ENCODE peak calls at places on chromosomes 5 and 9, in five cellular contexts. X is vagina, J is transverse colon, H is IMR-90, B is thyroid gland. Q is an unnamed sample. For H3K4me1, the result is how much of the 10 kb centered on the place peaks cover.

GRCh38 chr9:10208691-10209069 is 404.1 kb downstream of the PTPRD start:
- DNase-seq in X (no peak), J (no peak), H (no peak), B (no peak), Q (no peak)

GRCh38 chr5:142012186-142012785 is 541 bp downstream of the GNPDA1 start:
- DNase-seq in X (no peak), J (peak), H (no peak), B (peak), Q (peak)

GRCh38 chr5:68479524-68479923 is 264.0 kb downstream of the PIK3R1 start:
- DNase-seq in X (no peak), J (no peak), H (peak), B (no peak), Q (no peak)

GRCh38 chr5:50415912-50416311 is 25.2 kb downstream of the EMB start:
- DNase-seq in X (no peak), J (no peak), H (no peak), B (no peak), Q (no peak)

GRCh38 chr5:122091942-122092600 is 14.0 kb upstream of the LOX start:
- DNase-seq in X (no peak), J (no peak), H (peak), B (no peak), Q (no peak)

GRCh38 chr5:74201334-74202081 is 439.0 kb downstream of the ENC1 start:
- DNase-seq in X (no peak), J (no peak), H (peak), B (peak), Q (peak)

GRCh38 chr5:6159864-6160199 is 218.5 kb downstream of the MED10 start:
- DNase-seq in X (no peak), J (no peak), H (no peak), B (no peak), Q (no peak)

GRCh38 chr9:125601986-125602385 is 105.0 kb downstream of the MAPKAP1 start:
- DNase-seq in X (no peak), J (no peak), H (no peak), B (no peak), Q (no peak)

GRCh38 chr5:96924016-96924443 is 11.8 kb upstream of the LNPEP start:
- DNase-seq in X (no peak), J (no peak), H (no peak), B (no peak), Q (no peak)

GRCh38 chr9:136533775-136534157 is 12.1 kb downstream of the NOTCH1 start:
- DNase-seq in X (no peak), J (peak), H (no peak), B (no peak), Q (no peak)

GRCh38 chr5:17000296-17000939 is 64.3 kb upstream of the MYO10 start:
- DNase-seq in X (no peak), J (no peak), H (peak), B (no peak), Q (no peak)

GRCh38 chr5:159850192-159850573 is 66.1 kb upstream of the ADRA1B start:
- DNase-seq in X (peak), J (peak), H (peak), B (peak), Q (peak)

GRCh38 chr5:135887447-135887864 is 8.2 kb downstream of the IL9 start:
- DNase-seq in X (no peak), J (peak), H (peak), B (peak), Q (peak)

GRCh38 chr5:143887901-143888648 is 76.1 kb downstream of the HMHB1 start:
- DNase-seq in X (no peak), J (no peak), H (peak), B (no peak), Q (no peak)

GRCh38 chr5:180140627-180141006 is 68.4 kb downstream of the RASGEF1C start:
- DNase-seq in X (no peak), J (no peak), H (no peak), B (no peak), Q (no peak)

GRCh38 chr9:127283917-127284316 is 19.3 kb downstream of the GARNL3 start:
- DNase-seq in X (no peak), J (peak), H (peak), B (peak), Q (peak)

GRCh38 chr9:94286056-94286455 is 27.0 kb downstream of the ZNF169 start:
- DNase-seq in X (no peak), J (no peak), H (no peak), B (no peak), Q (no peak)

GRCh38 chr9:36499156-36499886 is 73.4 kb upstream of the MELK start:
- DNase-seq in X (no peak), J (no peak), H (no peak), B (no peak), Q (no peak)

GRCh38 chr5:72172832-72173231 is 65.6 kb downstream of the MAP1B start:
- DNase-seq in X (no peak), J (no peak), H (no peak), B (no peak), Q (no peak)

GRCh38 chr5:44663991-44664710 is 144.6 kb upstream of the MRPS30 start:
- DNase-seq in X (no peak), J (no peak), H (no peak), B (no peak), Q (no peak)

GRCh38 chr5:151077419-151077818 is 3.4 kb downstream of the TNIP1 start:
- DNase-seq in X (no peak), J (no peak), H (no peak), B (no peak), Q (no peak)

GRCh38 chr9:108316633-108317032 is 539.2 kb downstream of the ACTL7B start:
- DNase-seq in X (no peak), J (no peak), H (no peak), B (no peak), Q (no peak)

GRCh38 chr5:31741496-31741895 is 102.6 kb downstream of the PDZD2 start:
- DNase-seq in X (no peak), J (no peak), H (no peak), B (peak), Q (peak)

GRCh38 chr5:8756498-8757084 is 789.3 kb downstream of the SEMA5A start:
- DNase-seq in X (no peak), J (peak), H (peak), B (peak), Q (no peak)

GRCh38 chr5:94745786-94746730 is 127.6 kb downstream of the SLF1 start:
- DNase-seq in X (no peak), J (no peak), H (peak), B (no peak), Q (no peak)

GRCh38 chr5:76801159-76801802 is 17.5 kb upstream of the F2RL1 start:
- DNase-seq in X (no peak), J (no peak), H (peak), B (no peak), Q (no peak)

GRCh38 chr5:73373814-73374510 is 74.6 kb downstream of the FOXD1 start:
- DNase-seq in X (no peak), J (no peak), H (no peak), B (no peak), Q (no peak)

GRCh38 chr5:141476132-141476909 is 555 bp downstream of the PCDHGC3 start:
- DNase-seq in X (no peak), J (peak), H (peak), B (peak), Q (peak)

GRCh38 chr9:5773324-5773999 is 59.5 kb downstream of the ERMP1 start:
- DNase-seq in X (no peak), J (no peak), H (no peak), B (no peak), Q (no peak)

DNA sequence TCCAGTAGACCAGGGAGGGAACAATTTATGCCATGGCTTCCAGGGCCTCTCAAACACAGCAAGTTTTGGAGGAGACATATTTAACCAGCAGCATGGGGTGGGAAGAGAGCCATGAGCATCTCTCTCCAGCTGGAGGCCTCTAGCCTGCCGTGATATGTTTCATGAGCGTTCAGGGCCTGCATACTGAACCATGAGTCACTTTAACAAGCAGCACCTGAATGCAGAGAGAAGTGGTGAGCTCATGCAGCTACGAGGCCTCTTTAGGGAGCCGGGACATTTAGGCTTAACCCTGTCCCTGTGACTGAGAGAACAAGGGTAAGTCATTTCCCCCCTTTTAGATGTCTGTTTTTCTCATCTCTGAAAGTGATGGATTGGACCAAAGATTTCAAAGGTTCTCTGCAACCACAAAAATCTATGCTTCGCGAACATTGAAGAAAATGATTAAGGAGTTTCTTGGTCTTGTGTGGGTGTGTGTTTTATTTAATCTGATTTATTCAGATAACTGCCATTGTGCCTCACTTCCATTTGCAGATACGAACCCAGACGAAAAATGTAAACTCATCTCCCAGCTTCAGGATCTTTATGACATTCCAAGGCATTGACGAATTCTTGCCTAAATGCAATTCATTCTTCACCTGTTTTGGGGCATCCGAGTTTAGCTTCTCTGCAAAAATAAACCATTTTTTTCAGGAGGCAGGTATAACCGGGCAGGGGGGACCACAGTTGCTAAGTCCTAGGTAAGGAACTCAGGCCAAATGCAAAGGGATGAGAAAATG is 157.0 kb downstream of the GABBR2 start:
- DNase-seq in X (peak), J (no peak), H (peak), B (no peak), Q (no peak)
- H3K4me3 ChIP-seq in X (no peak), J (no peak), H (no peak), B (no peak), Q (no peak)

DNA sequence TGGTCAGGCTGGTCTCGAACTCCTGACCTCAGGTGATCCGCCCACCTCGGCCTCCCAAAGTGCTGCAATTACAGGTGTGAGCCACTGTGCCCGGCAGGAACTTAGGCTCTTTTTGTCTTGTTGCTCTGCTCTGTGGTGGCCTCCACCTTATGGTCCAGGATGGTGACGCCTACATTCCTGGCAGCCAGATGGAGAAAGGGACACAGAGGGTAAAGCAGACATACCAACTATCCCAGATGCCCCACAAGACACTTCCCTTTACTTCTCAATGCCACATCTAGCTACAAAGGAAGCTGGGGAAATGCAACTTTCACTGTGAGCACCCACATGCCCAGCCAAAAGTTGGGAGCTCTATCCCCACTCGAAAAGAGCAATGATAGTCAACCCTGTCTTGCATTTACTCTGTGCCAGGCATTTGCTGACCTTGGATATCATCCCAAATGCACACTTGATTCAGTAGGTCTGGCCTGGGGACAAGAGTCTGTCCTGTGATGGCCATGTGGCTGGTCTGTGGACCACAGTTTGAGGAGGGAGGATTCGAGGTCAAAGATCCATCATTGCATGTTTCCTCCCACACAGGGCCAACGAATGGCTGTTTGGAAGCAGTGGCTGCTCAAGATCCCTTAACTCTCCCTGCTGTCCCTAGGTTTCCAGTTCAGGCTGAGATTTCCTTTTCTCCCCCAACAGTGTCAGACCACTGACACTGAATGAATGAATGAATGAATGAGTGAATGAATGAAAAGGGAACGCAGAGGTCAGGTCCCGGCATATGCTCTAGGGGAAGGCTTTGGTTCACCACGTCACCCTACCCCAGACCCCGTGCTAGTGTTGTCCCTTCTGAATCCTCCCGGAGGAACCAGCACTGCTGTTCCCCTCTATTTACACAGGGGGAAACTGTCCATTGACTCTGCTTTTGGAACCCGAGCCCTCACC is 1.4 kb upstream of the ERGIC1 start:
- DNase-seq in X (no peak), J (no peak), H (no peak), B (no peak), Q (no peak)
- TF ChIP-seq POLR2A in X (no peak), J (no peak), H (peak), B (no peak), Q (no peak)

GRCh38 chr5:132020568-132021339 is 9.3 kb upstream of the ACSL6 start:
- DNase-seq in X (no peak), J (no peak), H (no peak), B (no peak), Q (no peak)
- H3K4me1 ChIP-seq in X (under half), J (under half), H (under half), B (under half), Q (under half)

DNA sequence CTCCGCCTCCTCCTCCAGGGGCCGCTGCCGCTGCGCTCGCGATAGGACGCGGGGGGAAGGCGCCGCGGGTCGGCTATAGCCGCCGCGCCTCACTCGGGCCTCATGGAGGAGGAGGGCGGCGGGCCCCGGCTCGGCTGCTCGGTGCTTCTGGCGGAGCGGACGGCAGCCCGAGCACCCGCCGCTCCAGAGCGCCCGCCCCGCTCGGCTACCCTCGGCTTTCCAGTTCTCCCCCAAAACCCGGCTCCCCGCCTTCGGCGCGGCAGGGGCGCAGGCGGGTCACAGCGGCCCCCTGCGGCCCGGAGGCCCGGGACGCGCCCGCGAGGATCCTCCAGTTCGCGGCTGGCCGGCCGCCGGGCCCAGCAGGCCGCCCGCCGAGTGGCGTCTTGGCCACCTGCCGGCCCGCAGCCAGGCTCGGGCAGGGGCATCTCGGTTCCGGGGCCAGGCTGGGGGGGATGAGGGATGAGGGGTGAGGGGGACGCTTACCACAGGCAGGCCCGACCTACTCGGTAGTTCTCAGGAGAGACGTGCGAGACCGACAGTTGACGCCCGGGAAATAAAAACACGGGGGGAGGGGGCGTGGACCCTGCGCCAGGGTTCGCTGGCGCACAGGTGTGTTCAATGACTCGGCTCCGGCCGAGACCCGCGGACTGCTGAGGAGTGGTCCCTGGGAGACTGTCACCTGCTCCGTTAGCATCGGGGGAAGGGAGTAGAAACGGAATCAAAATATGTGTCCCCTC is at the start of gene PAIP1:
- DNase-seq in X (no peak), J (peak), H (peak), B (peak), Q (peak)
- H3K4me3 ChIP-seq in X (peak), J (peak), H (peak), B (peak), Q (peak)

GRCh38 chr5:88838500-88838899 is 44.5 kb downstream of the MEF2C start:
- DNase-seq in X (no peak), J (no peak), H (no peak), B (no peak), Q (no peak)

GRCh38 chr5:88837222-88837621 is 45.8 kb downstream of the MEF2C start:
- DNase-seq in X (no peak), J (no peak), H (no peak), B (no peak), Q (no peak)

GRCh38 chr5:88834499-88834898 is 48.5 kb downstream of the MEF2C start:
- DNase-seq in X (no peak), J (no peak), H (no peak), B (no peak), Q (no peak)

GRCh38 chr5:88837817-88838216 is 45.2 kb downstream of the MEF2C start:
- DNase-seq in X (no peak), J (no peak), H (no peak), B (no peak), Q (no peak)

DNA sequence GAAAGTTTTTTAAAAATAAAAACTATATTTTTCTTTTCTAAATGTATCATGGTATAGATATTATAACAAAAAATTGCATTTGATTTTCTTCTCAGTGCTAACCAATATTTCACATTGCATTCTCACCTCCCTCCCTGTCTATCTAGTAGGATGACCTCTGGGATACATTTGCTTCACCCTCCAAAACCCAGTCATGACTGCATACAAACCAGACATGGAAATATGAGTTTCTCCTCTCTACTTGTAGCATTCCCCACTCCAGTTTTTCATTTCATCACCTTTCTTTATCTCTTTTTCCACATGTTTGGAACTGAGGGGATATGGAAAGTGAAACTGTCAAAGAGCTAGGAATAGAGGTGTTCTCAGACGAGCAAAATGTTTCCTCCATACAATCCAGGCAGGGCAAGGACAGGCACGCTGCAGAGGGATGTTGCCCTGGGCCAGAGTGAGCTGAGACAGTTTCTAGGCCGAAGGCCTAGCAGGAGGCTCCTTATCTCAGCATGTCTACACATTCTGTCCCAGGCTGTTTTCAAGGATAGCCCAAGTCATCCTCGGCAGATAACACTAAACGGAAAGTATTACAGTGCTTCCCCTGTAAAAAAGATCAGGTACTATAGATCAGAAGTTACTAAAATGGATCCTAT is 46.7 kb downstream of the MEF2C start:
- DNase-seq in X (no peak), J (no peak), H (peak), B (peak), Q (peak)
- TF ChIP-seq POLR2A in X (no peak), J (no peak), H (no peak), B (peak), Q (no peak)

GRCh38 chr5:148976569-148977321 is 86.1 kb downstream of the SH3TC2 start:
- DNase-seq in X (no peak), J (no peak), H (peak), B (no peak), Q (peak)

GRCh38 chr5:148979104-148979723 is 83.6 kb downstream of the SH3TC2 start:
- DNase-seq in X (peak), J (peak), H (no peak), B (no peak), Q (peak)

GRCh38 chr5:148984333-148984732 is 78.5 kb downstream of the SH3TC2 start:
- DNase-seq in X (peak), J (no peak), H (peak), B (no peak), Q (no peak)

GRCh38 chr5:148978370-148979103 is 84.3 kb downstream of the SH3TC2 start:
- DNase-seq in X (peak), J (no peak), H (no peak), B (no peak), Q (no peak)

GRCh38 chr5:148981353-148981752 is 81.5 kb downstream of the SH3TC2 start:
- DNase-seq in X (peak), J (no peak), H (no peak), B (no peak), Q (no peak)
- H3K4me1 ChIP-seq in X (under half), J (under half), H (under half), B (under half), Q (half or more)

DNA sequence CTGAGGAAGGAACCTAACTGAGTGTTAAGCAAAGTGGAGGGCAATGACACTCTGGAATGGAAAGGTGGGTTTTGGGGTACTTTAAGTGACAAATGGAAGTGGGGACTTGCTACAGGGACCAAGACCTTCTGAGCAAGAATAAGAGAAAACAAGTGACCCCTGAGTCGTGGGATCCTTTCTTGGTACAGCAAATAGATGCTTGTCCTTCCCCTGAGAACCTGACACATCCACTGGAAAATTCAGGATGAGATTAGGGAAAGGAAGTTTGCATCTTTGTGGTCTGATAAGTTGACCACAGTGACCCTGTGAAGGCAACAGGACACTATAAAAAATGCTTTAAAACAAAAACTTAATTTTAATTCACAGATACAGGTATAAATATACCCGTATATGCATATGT is 1.8 kb upstream of the IRF1 start:
- DNase-seq in X (no peak), J (peak), H (peak), B (no peak), Q (no peak)
- H3K4me3 ChIP-seq in X (no peak), J (no peak), H (no peak), B (no peak), Q (no peak)

Q was measured in gastrocnemius medialis.